ENCODE peak calls at places on chromosomes 13 and 19, in eight cellular contexts. U, Z, M, Y, K, E, G and C are unnamed samples.

GRCh38 chr19:1854032-1854541 is 5.8 kb upstream of the REXO1 start:
- DNase-seq in U (no peak), Z (no peak), M (no peak), Y (no peak), K (no peak), E (no peak), G (no peak), C (no peak)

GRCh38 chr13:73338389-73338788 is 279.6 kb downstream of the KLF5 start:
- DNase-seq in U (no peak), Z (no peak), M (peak; percentile 39), Y (peak; percentile 63), K (no peak), E (no peak), G (no peak), C (no peak)

GRCh38 chr19:19064098-19064722 is 416 bp downstream of the SLC25A42 start:
- DNase-seq in U (no peak), Z (peak; percentile 78), M (peak; percentile 19), Y (no peak), K (no peak), E (no peak), G (no peak), C (peak; percentile 39)

GRCh38 chr13:81929988-81930387 is 1589.1 kb upstream of the SPRY2 start:
- DNase-seq in U (no peak), Z (no peak), M (peak; percentile 29), Y (peak; percentile 44), K (peak; percentile 40), E (no peak), G (no peak), C (peak; percentile 54)

GRCh38 chr19:49145485-49146407 is 9.4 kb downstream of the HRC start:
- DNase-seq in U (peak; percentile 88), Z (peak; percentile 3), M (peak; percentile 95), Y (peak; percentile 63), K (peak; percentile 78), E (peak; percentile 72), G (peak; percentile 87), C (peak; percentile 72)

GRCh38 chr19:13037161-13037560 is 41.9 kb downstream of the NFIX start:
- DNase-seq in U (no peak), Z (no peak), M (peak; percentile 27), Y (peak; percentile 89), K (peak; percentile 95), E (peak; percentile 89), G (no peak), C (no peak)

GRCh38 chr19:31451686-31452325 is 102.6 kb upstream of the TSHZ3 start:
- DNase-seq in U (no peak), Z (no peak), M (no peak), Y (no peak), K (peak; percentile 33), E (no peak), G (no peak), C (no peak)

GRCh38 chr13:25148005-25148798 is 23.9 kb downstream of the AMER2 start:
- DNase-seq in U (peak; percentile 18), Z (no peak), M (no peak), Y (no peak), K (no peak), E (no peak), G (no peak), C (no peak)

GRCh38 chr13:93345642-93346220 is 119.1 kb downstream of the GPC6 start:
- DNase-seq in U (no peak), Z (no peak), M (no peak), Y (no peak), K (no peak), E (peak; percentile 49), G (no peak), C (no peak)

GRCh38 chr13:75760182-75760981 is 124.3 kb downstream of the LMO7 start:
- DNase-seq in U (peak; percentile 33), Z (peak; percentile 38), M (peak; percentile 75), Y (peak; percentile 80), K (no peak), E (no peak), G (peak; percentile 85), C (peak; percentile 87)

GRCh38 chr13:99406799-99407201 is 94.5 kb upstream of the TM9SF2 start:
- DNase-seq in U (no peak), Z (no peak), M (no peak), Y (no peak), K (no peak), E (no peak), G (no peak), C (no peak)

GRCh38 chr13:73738626-73739025 is 395.6 kb downstream of the KLF12 start:
- DNase-seq in U (no peak), Z (no peak), M (no peak), Y (no peak), K (no peak), E (peak; percentile 41), G (no peak), C (no peak)

GRCh38 chr19:2327773-2328400 is 499 bp downstream of the LSM7 start:
- DNase-seq in U (peak; percentile 89), Z (peak; percentile 67), M (no peak), Y (peak; percentile 93), K (peak; percentile 92), E (peak; percentile 78), G (peak; percentile 52), C (peak; percentile 60)

GRCh38 chr13:92044351-92044750 is 645.9 kb downstream of the GPC5 start:
- DNase-seq in U (no peak), Z (no peak), M (no peak), Y (no peak), K (no peak), E (no peak), G (no peak), C (no peak)

GRCh38 chr13:28415994-28416411 is 78.9 kb downstream of the FLT1 start:
- DNase-seq in U (no peak), Z (no peak), M (no peak), Y (no peak), K (no peak), E (no peak), G (no peak), C (peak; percentile 62)